ENCODE peak calls at places on chromosomes 13 and 19, in seven cellular contexts. S is IMR-90, C is H9, F is mesendoderm, Q is H1, H is trophoblast cell, L is neuronal stem cell. I is an unnamed sample.

GRCh38 chr19:30625947-30626346 is 253.8 kb downstream of the ZNF536 start:
- DNase-seq in S (no peak), L (no peak), F (no peak), Q (no peak), C (no peak), H (no peak), I (no peak)

GRCh38 chr19:29551774-29552173 is 26.0 kb downstream of the VSTM2B start:
- DNase-seq in Q (no peak), S (no peak), H (no peak), F (no peak), C (no peak), L (no peak), I (no peak)

GRCh38 chr13:69077267-69077666 is 1030.4 kb upstream of the ATXN8OS start:
- DNase-seq in H (no peak), L (no peak), Q (no peak), S (no peak), C (no peak), F (no peak), I (no peak)

GRCh38 chr19:49297403-49297802 is 27.6 kb downstream of the SLC6A16 start:
- DNase-seq in C (no peak), Q (no peak), H (no peak), S (peak), L (no peak), F (no peak), I (peak)

GRCh38 chr19:2289714-2290435 is 7.9 kb upstream of the PEAK3 start:
- DNase-seq in H (no peak), Q (no peak), F (no peak), S (no peak), C (no peak), L (no peak), I (no peak)

GRCh38 chr13:113401452-113402415 is 37.8 kb upstream of the GRTP1 start:
- DNase-seq in S (no peak), F (no peak), C (peak), H (no peak), Q (no peak), L (no peak), I (no peak)

GRCh38 chr13:98976941-98977340 is 923 bp downstream of the DOCK9 start:
- DNase-seq in F (no peak), H (no peak), S (peak), L (no peak), C (no peak), Q (no peak), I (peak)

GRCh38 chr19:43315851-43316250 is 37.6 kb upstream of the CD177 start:
- DNase-seq in Q (no peak), L (no peak), F (no peak), H (no peak), C (peak), S (no peak), I (no peak)

GRCh38 chr19:50199254-50199545 is 4.2 kb upstream of the MYH14 start:
- DNase-seq in H (no peak), Q (no peak), L (no peak), C (no peak), F (no peak), S (no peak), I (no peak)

GRCh38 chr13:93818345-93818744 is 591.7 kb downstream of the GPC6 start:
- DNase-seq in L (no peak), S (no peak), F (peak), H (no peak), Q (no peak), C (no peak), I (no peak)

GRCh38 chr19:11949201-11949600 is 15.6 kb upstream of the ZNF763 start:
- DNase-seq in S (peak), L (no peak), C (no peak), H (no peak), F (peak), Q (no peak), I (peak)

GRCh38 chr13:53311561-53311960 is 282.9 kb downstream of the OLFM4 start:
- DNase-seq in H (no peak), C (no peak), S (no peak), Q (no peak), L (no peak), F (peak), I (no peak)

GRCh38 chr19:49691243-49692101 is 556 bp downstream of the CPT1C start:
- DNase-seq in Q (no peak), S (peak), H (no peak), F (peak), C (peak), L (peak), I (peak)

GRCh38 chr19:53980553-53981407 is 10.7 kb upstream of the CACNG6 start:
- DNase-seq in C (peak), Q (no peak), S (peak), H (no peak), L (no peak), F (peak), I (peak)

GRCh38 chr19:29663861-29664752 is 1.2 kb upstream of the PLEKHF1 start:
- DNase-seq in Q (no peak), H (peak), F (peak), S (peak), L (no peak), C (no peak), I (peak)

GRCh38 chr13:83350569-83350968 is 531.7 kb downstream of the SLITRK1 start:
- DNase-seq in F (no peak), H (no peak), C (no peak), Q (no peak), L (no peak), S (peak), I (no peak)

GRCh38 chr13:26621731-26622401 is 64.4 kb downstream of the WASF3 start:
- DNase-seq in F (no peak), S (no peak), L (no peak), Q (no peak), H (no peak), C (no peak), I (no peak)

GRCh38 chr13:37001921-37002250 is 1.3 kb downstream of the EXOSC8 start:
- DNase-seq in C (no peak), F (peak), H (no peak), Q (no peak), L (no peak), S (no peak), I (peak)

GRCh38 chr19:4354282-4354681 is 10.9 kb downstream of the MPND start:
- DNase-seq in S (no peak), H (no peak), Q (no peak), C (no peak), L (no peak), F (no peak), I (no peak)

GRCh38 chr19:39253374-39254149 is 4.9 kb upstream of the IFNL4 start:
- DNase-seq in C (no peak), F (no peak), S (no peak), Q (no peak), H (no peak), L (no peak), I (no peak)

GRCh38 chr13:52405369-52405766 is 604 bp downstream of the THSD1 start:
- DNase-seq in S (no peak), Q (no peak), F (no peak), H (no peak), L (no peak), C (no peak), I (no peak)

GRCh38 chr13:106083620-106084350 is 451.7 kb downstream of the EFNB2 start:
- DNase-seq in H (peak), L (no peak), Q (no peak), S (peak), C (peak), F (peak), I (peak)

GRCh38 chr13:24997367-24997967 is 98.5 kb upstream of the PABPC3 start:
- DNase-seq in S (peak), L (no peak), F (no peak), C (no peak), Q (no peak), H (peak), I (peak)

DNA sequence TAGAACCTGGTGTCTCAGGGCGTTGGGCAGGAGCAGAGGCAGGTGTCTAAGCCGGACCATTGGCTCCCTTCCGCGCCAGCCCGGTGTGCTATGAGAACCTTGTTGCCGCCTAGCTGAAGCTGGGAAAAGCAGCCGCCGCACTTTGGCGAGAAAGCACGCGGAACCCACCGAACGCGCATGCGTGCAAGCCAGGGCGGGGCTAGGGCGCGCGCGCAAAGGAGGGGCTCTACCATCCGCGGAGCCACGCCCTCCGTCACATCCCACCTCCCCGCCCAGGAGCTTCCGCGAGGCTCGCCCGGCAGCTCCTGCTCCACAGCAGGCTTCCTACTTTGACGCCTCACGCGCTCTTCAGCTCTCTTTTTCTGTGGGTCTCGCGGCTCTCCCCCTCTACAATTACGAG is 51.3 kb downstream of the WDR87 start:
- DNase-seq in Q (no peak), F (no peak), S (peak), L (no peak), C (no peak), H (peak), I (no peak)
- H4K8ac ChIP-seq in Q (no peak), F (no peak), S (no peak), L (no peak), C (no peak), H (no peak), I (no peak)

DNA sequence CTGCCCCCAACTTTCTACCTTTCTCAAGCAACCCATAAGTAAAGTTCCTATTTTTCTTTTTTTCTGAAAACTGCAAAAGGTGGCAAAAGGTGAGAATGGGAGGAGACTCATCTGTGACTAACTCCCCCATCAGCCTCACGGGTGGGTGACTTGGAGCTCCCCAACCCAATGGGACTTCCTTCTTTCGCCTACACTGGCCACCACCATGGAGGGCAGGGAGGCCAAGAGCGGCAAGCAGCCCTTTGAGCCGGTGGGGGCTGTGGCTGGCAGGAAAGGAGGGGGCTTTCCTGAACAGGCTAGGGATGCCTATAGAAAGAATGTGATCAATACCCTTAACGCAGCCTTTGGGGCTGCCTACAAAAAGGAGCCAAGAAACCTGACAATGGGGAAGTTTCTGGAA is 16.5 kb downstream of the IRS2 start:
- DNase-seq in F (no peak), C (no peak), H (no peak), L (no peak), Q (no peak), S (no peak), I (no peak)
- H4K8ac ChIP-seq in F (no peak), C (no peak), H (no peak), L (no peak), Q (no peak), S (no peak), I (no peak)

GRCh38 chr13:110554227-110554836 is 7.2 kb downstream of the RAB20 start:
- DNase-seq in L (no peak), Q (no peak), F (no peak), H (no peak), S (no peak), C (no peak), I (no peak)
- H4K8ac ChIP-seq in L (no peak), Q (peak), F (no peak), H (peak), S (no peak), C (no peak), I (no peak)

GRCh38 chr19:47471733-47472457 is at the start of gene SLC8A2:
- DNase-seq in F (peak), H (no peak), S (peak), L (peak), C (peak), Q (peak), I (peak)
- H4K8ac ChIP-seq in F (no peak), H (no peak), S (no peak), L (no peak), C (no peak), Q (peak), I (no peak)

DNA sequence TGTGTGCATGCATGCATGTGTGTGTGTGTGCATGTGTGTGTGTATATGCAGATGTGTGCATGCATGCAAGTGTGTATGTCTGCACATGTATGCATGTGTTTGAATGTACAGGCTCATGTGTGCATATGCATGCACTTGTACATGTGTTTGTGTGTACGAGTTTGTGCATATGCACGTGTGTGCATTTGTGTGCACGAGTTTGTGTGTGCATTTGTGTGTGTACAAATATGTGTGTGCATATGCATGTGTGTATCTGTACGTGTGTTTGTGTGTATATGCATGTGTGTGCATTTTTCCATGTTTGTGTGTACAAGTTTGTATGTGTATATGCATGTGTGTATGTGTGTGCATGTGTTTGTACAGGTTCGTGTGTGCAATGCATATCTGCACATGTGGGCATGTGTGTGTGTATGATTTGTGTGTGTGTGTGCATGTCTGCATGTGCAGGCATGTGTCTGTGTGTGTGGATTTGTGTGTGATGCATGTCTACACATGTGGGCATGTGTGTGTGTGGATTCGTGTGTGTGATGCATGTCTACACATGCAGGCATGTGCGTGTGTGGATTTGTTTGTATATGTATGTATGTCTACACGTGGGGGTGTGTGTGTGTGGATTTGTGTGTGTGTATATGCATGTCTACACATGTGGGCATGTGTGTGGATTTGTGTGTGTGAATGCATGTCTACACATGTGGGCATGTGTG is 57.1 kb downstream of the F2RL3 start:
- DNase-seq in S (no peak), C (no peak), F (no peak), L (no peak), Q (no peak), H (no peak), I (no peak)
- H4K8ac ChIP-seq in S (no peak), C (no peak), F (no peak), L (no peak), Q (no peak), H (no peak), I (no peak)

GRCh38 chr13:55728229-55728628 is 1412.5 kb upstream of the PRR20A start:
- DNase-seq in H (no peak), C (no peak), S (no peak), L (no peak), F (no peak), Q (no peak), I (no peak)
- H4K8ac ChIP-seq in H (no peak), C (no peak), S (no peak), L (no peak), F (no peak), Q (no peak), I (no peak)

GRCh38 chr19:33517922-33518321 is 3.7 kb downstream of the PEPD start:
- DNase-seq in L (no peak), S (no peak), H (no peak), Q (no peak), C (no peak), F (no peak), I (no peak)
- H4K8ac ChIP-seq in L (no peak), S (no peak), H (no peak), Q (peak), C (no peak), F (no peak), I (no peak)

GRCh38 chr19:15421726-15422260 is 3.0 kb upstream of the AKAP8L start:
- DNase-seq in C (no peak), Q (no peak), H (no peak), F (no peak), S (no peak), L (no peak), I (no peak)

GRCh38 chr19:15422311-15423075 is 3.7 kb upstream of the AKAP8L start:
- DNase-seq in S (no peak), H (no peak), F (no peak), L (no peak), Q (no peak), C (no peak), I (no peak)

GRCh38 chr19:15423130-15423529 is 4.3 kb upstream of the AKAP8L start:
- DNase-seq in Q (no peak), S (no peak), H (no peak), C (no peak), F (no peak), L (no peak), I (no peak)

GRCh38 chr19:15419413-15420025 is 731 bp upstream of the AKAP8L start:
- DNase-seq in C (no peak), Q (no peak), S (no peak), L (no peak), H (no peak), F (no peak), I (no peak)

DNA sequence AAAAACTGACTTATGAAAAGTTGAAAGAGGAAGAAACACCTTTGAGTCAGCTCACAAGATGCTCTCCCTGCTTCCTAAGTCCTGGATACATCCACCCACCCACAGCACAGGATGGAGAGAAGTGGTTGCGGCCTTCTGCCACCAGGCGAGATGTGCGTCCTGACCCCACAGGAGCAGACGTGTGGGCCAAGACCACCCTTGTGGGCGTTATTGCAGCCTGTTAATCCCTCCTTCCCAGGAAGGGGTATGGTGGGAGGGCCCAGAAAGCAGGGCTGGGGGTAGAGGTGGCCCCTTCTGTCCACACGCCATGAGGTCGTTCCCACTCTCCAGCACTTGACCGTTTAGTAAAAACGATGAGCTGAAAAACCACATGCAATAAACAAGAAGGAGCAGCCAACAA is 2.3 kb upstream of the AKAP8L start:
- DNase-seq in C (no peak), F (no peak), L (no peak), H (no peak), Q (no peak), S (peak), I (no peak)
- H4K8ac ChIP-seq in C (no peak), F (no peak), L (no peak), H (no peak), Q (no peak), S (no peak), I (no peak)

GRCh38 chr13:111595791-111596190 is 275.3 kb downstream of the TEX29 start:
- DNase-seq in S (no peak), C (no peak), H (no peak), L (no peak), F (no peak), Q (no peak), I (no peak)
- H4K8ac ChIP-seq in S (no peak), C (no peak), H (no peak), L (no peak), F (no peak), Q (no peak), I (no peak)

I was measured in mesenchymal stem cell.